ENCODE peak calls at places on chromosomes 6 and 20, in four cellular contexts. X, L, N and C are unnamed samples.

GRCh38 chr6:19605624-19606023 is 231.5 kb upstream of the ID4 start:
- DNase-seq in L (no peak), X (no peak), N (no peak), C (no peak)

GRCh38 chr6:113995632-113996031 is 24.7 kb upstream of the HDAC2 start:
- DNase-seq in X (peak; percentile 82), N (peak; percentile 59), L (peak; percentile 54), C (no peak)

GRCh38 chr6:21102201-21102600 is 491.4 kb upstream of the SOX4 start:
- DNase-seq in X (no peak), L (no peak), N (no peak), C (no peak)

GRCh38 chr20:61661025-61661424 is 404.7 kb downstream of the TAF4 start:
- DNase-seq in N (no peak), X (no peak), L (no peak), C (no peak)

GRCh38 chr6:170114956-170115855 is 175.7 kb downstream of the DLL1 start:
- DNase-seq in L (no peak), N (peak; percentile 3), X (peak; percentile 35), C (peak; percentile 53)

GRCh38 chr6:88952065-88952704 is 11.2 kb downstream of the RNGTT start:
- DNase-seq in X (no peak), L (no peak), N (no peak), C (no peak)

GRCh38 chr6:30793521-30794194 is 49.3 kb upstream of the IER3 start:
- DNase-seq in X (no peak), N (no peak), L (no peak), C (no peak)

GRCh38 chr6:135651964-135652755 is 154.6 kb upstream of the AHI1 start:
- DNase-seq in L (no peak), X (no peak), N (no peak), C (no peak)

GRCh38 chr20:63116412-63117106 is 99.4 kb downstream of the YTHDF1 start:
- DNase-seq in L (peak; percentile 60), N (no peak), X (no peak), C (no peak)

GRCh38 chr6:71393471-71393870 is 104.9 kb downstream of the OGFRL1 start:
- DNase-seq in X (no peak), L (no peak), N (no peak), C (no peak)

GRCh38 chr6:75156186-75156878 is 49.5 kb downstream of the COL12A1 start:
- DNase-seq in X (no peak), L (no peak), N (no peak), C (no peak)

GRCh38 chr6:106511274-106512047 is 117.8 kb downstream of the RTN4IP1 start:
- DNase-seq in X (peak; percentile 70), L (peak; percentile 47), N (peak; percentile 10), C (peak; percentile 32)

GRCh38 chr6:84137051-84137375 is 90.4 kb downstream of the CEP162 start:
- DNase-seq in N (no peak), L (no peak), X (no peak), C (no peak)

GRCh38 chr20:22684072-22684762 is 99.8 kb upstream of the FOXA2 start:
- DNase-seq in N (peak; percentile 52), X (peak; percentile 82), L (peak; percentile 74), C (peak; percentile 77)

GRCh38 chr6:45420083-45420908 is 42.6 kb upstream of the SUPT3H start:
- DNase-seq in N (no peak), X (no peak), L (peak; percentile 56), C (no peak)

GRCh38 chr6:66926060-66926459 is 1219.0 kb upstream of the EYS start:
- DNase-seq in L (no peak), N (peak; percentile 24), X (no peak), C (no peak)

GRCh38 chr20:59020938-59021551 is 1.8 kb downstream of the TUBB1 start:
- DNase-seq in X (no peak), L (no peak), N (no peak), C (no peak)

GRCh38 chr6:168637853-168638252 is 196.9 kb downstream of the SMOC2 start:
- DNase-seq in X (no peak), N (no peak), L (no peak), C (no peak)

GRCh38 chr6:26025894-26026832 is 61.1 kb upstream of the HFE start:
- DNase-seq in L (peak; percentile 96), N (peak; percentile 100), X (peak; percentile 99), C (peak; percentile 99)

GRCh38 chr6:121498481-121499276 is 63.2 kb downstream of the GJA1 start:
- DNase-seq in N (no peak), X (no peak), L (no peak), C (no peak)

GRCh38 chr6:133241901-133242760 is 974 bp downstream of the EYA4 start:
- DNase-seq in N (no peak), X (no peak), L (peak; percentile 70), C (no peak)

GRCh38 chr6:93792751-93793150 is 373.4 kb upstream of the EPHA7 start:
- DNase-seq in X (no peak), L (no peak), N (no peak), C (no peak)

GRCh38 chr6:116268589-116269293 is 11.0 kb downstream of the TSPYL1 start:
- DNase-seq in X (no peak), L (no peak), N (no peak), C (no peak)

GRCh38 chr6:13573669-13574110 is 711 bp upstream of the SIRT5 start:
- DNase-seq in X (peak; percentile 78), L (peak; percentile 64), N (no peak), C (peak; percentile 81)

GRCh38 chr20:31485450-31486339 is 10.6 kb downstream of the REM1 start:
- DNase-seq in N (no peak), L (peak; percentile 94), X (peak; percentile 80), C (peak; percentile 82)

GRCh38 chr6:27553123-27553904 is 80.4 kb upstream of the ZNF184 start:
- DNase-seq in N (no peak), L (no peak), X (no peak), C (no peak)

DNA sequence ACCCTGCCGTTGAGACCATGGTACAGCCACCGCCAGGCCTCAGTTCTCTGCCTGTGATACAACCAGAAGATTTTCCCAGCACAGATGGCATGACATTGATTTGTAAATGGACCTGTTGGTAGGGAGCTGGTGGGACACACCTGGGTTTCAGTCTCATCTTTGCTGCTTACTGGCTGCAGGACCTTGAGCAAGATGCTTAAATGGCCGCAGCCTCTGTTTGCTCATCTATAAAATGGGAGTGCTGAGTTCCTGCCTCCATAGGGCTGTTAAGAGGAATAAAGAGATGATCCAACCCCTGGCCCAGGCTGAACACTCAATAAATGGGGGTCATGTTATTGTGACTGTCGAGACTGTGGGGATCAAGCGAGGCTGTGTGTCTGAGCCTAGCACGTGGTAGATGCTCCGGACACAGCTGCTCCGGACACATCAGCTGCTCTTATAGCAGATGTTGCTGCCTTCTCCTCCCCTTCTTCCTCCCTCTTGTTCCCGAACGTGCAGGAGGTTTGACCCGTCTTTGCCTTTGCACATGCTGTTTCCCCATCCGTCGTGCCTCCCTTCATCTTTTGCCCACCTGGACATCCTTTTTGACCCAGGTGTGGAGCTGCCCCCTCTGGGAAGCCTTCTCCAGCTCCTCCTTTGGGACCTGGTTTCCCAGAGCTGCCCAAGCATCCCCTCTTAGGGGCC is 29.2 kb downstream of the DLGAP4 start:
- DNase-seq in L (no peak), X (no peak), N (no peak), C (no peak)
- H3K27me3 ChIP-seq in L (no peaks in the 10 kb centered on the region), X (peaks cover 3% of the 10 kb centered on the region), N (no peaks in the 10 kb centered on the region), C (no peaks in the 10 kb centered on the region)

GRCh38 chr6:144911322-144911721 is 626.2 kb downstream of the UTRN start:
- DNase-seq in X (no peak), L (no peak), N (no peak), C (no peak)

GRCh38 chr6:144912474-144912873 is 627.3 kb downstream of the UTRN start:
- DNase-seq in L (no peak), X (no peak), N (no peak), C (no peak)

GRCh38 chr6:144908004-144908403 is 622.9 kb downstream of the UTRN start:
- DNase-seq in N (no peak), L (no peak), X (no peak), C (no peak)

DNA sequence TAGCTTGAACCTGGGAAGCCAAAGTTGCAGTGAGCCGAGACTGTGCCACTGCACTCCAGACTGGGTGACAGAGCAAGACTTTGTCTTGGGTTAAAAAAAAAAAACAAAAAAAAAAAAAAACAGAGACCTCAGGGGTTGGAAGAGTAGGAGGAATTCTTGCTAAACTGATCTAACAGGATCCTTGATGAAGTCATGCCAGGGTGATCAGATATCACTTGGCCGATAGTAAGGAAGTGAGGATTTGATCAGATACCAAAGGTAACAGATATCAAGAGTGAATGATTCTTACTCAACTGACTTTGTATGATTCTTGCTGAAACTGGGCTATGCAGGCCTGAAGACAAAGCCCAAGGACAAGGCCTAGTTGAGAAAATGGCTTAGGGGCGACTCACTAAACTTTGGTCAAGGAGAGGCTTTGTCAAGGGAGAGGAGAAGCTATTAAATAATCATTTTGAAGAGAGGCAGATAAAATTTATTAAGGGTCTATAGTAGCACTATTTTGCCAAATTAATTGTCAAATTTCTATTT is 624.7 kb downstream of the UTRN start:
- DNase-seq in X (no peak), L (no peak), N (no peak), C (no peak)
- H3K27me3 ChIP-seq in X (no peaks in the 10 kb centered on the region), L (no peaks in the 10 kb centered on the region), N (no peaks in the 10 kb centered on the region), C (no peaks in the 10 kb centered on the region)

DNA sequence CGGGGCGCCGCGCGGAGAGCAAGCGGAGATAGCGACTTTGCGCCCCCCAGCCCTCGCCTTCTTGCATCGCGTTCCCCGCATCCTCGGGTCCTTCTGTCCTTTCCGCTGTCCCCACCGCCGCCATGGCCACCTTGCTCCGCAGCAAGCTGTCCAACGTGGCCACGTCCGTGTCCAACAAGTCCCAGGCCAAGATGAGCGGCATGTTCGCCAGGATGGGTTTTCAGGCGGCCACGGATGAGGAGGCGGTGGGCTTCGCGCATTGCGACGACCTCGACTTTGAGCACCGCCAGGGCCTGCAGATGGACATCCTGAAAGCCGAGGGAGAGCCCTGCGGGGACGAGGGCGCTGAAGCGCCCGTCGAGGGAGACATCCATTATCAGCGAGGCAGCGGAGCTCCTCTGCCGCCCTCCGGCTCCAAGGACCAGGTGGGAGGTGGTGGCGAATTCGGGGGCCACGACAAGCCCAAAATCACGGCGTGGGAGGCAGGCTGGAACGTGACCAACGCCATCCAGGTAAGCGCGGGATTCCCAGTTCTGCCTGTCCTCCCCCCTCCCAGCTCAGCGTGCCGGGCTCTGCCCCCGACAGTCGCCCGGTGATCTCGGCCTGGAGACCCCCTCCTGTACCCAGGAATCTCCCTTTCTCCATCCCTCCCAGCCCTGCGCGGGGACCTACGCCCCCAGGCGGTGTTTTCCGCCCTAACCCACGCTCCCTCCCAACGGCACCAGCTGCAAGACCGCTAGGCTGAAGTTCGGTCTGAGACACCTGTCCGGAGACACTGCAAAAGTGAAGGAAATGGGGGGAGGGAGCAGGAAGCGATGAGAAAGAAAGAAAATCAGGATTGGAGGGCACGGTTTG is 544 bp downstream of the SLC32A1 start:
- DNase-seq in L (no peak), X (no peak), N (peak; percentile 28), C (no peak)
- H3K27me3 ChIP-seq in L (no peaks in the 10 kb centered on the region), X (peaks cover 52% of the 10 kb centered on the region), N (peaks cover 97% of the 10 kb centered on the region), C (peaks cover 2% of the 10 kb centered on the region)

DNA sequence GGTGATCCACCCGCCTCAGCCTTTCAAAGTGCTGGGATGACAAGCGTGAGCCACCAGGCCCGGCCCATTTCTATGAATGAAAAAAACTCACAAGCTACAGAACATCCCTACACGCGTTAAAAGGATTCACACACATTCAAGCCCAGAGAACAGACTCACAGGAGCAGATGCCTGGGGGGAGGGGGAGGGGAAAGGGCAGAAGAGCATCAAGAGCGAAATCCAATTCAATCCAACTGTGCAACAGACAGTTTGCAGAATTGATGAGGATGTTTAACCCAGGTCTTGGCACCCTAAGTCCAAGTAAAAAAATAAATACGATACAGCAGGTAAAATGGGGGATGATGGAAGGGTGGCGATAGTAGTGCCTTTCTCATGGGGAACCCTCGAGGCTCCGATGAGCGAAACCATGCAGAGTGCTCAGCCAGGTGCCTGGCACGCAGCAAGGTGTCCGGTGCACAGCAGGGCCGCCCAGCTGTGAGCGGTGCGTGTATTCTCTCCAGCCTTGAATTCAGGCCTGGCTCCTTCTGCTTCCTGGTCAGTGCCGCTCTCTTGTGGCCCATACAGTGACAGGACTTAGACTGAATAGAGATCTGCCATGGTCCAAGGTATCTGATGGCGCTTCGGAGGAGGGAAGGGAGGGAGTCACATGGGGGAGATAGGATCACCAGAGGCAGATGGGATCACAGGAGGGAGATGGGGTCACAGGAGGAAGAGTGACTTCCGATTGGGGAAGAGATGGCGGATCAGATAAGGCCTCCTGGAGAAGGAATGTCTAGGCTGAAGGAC is 35.4 kb upstream of the ANGPT4 start:
- DNase-seq in X (no peak), N (peak; percentile 53), L (no peak), C (no peak)
- H3K27me3 ChIP-seq in X (no peaks in the 10 kb centered on the region), N (no peaks in the 10 kb centered on the region), L (no peaks in the 10 kb centered on the region), C (no peaks in the 10 kb centered on the region)